ENCODE peak calls at places on chromosomes 3 and 15, in five cellular contexts. E is sigmoid colon, U is heart left ventricle, M is stomach, I is upper lobe of left lung. K is an unnamed sample.

GRCh38 chr15:81843226-81843625 is 202.6 kb downstream of the MEX3B start:
- DNase-seq in U (no peak), E (no peak), M (no peak), I (no peak), K (no peak)

GRCh38 chr3:60809857-60810256 is 441.4 kb downstream of the FHIT start:
- DNase-seq in U (no peak), E (no peak), M (no peak), I (no peak), K (no peak)

GRCh38 chr3:99648091-99648490 is 9.7 kb downstream of the COL8A1 start:
- DNase-seq in M (no peak), E (no peak), U (no peak), I (no peak), K (no peak)

GRCh38 chr3:42851228-42851834 is 24.3 kb downstream of the CYP8B1 start:
- DNase-seq in I (no peak), U (no peak), E (no peak), M (no peak), K (no peak)

GRCh38 chr3:157423337-157423736 is 13.3 kb upstream of the PTX3 start:
- DNase-seq in M (no peak), I (no peak), U (no peak), E (no peak), K (no peak)

GRCh38 chr3:58492385-58492970 is 582 bp downstream of the KCTD6 start:
- DNase-seq in I (no peak), U (no peak), M (no peak), E (no peak), K (no peak)

GRCh38 chr15:33029247-33029646 is 165.3 kb downstream of the FMN1 start:
- DNase-seq in E (no peak), I (no peak), U (no peak), M (no peak), K (no peak)

GRCh38 chr3:12897537-12898289 is 56.3 kb upstream of the RPL32 start:
- DNase-seq in I (no peak), E (no peak), U (no peak), M (no peak), K (no peak)

GRCh38 chr3:173395412-173396181 is 1.9 kb upstream of the NLGN1 start:
- DNase-seq in M (peak; percentile 78), U (peak; percentile 87), I (peak; percentile 95), E (peak; percentile 95), K (no peak)

GRCh38 chr3:46410669-46411068 is 3.6 kb downstream of the CCRL2 start:
- DNase-seq in U (no peak), E (no peak), I (no peak), M (no peak), K (no peak)

GRCh38 chr15:83398591-83398990 is 48.5 kb upstream of the SH3GL3 start:
- DNase-seq in M (no peak), E (no peak), U (no peak), I (no peak), K (no peak)

GRCh38 chr15:34049096-34049495 is 10.1 kb upstream of the AVEN start:
- DNase-seq in E (no peak), U (no peak), I (no peak), M (no peak), K (no peak)

GRCh38 chr3:104596551-104596950 is 770.2 kb upstream of the ALCAM start:
- DNase-seq in M (no peak), I (no peak), E (no peak), U (no peak), K (no peak)

GRCh38 chr15:67108122-67108871 is 42.9 kb downstream of the SMAD3 start:
- DNase-seq in E (no peak), I (no peak), U (no peak), M (no peak), K (no peak)

GRCh38 chr3:194396897-194397756 is 1.9 kb downstream of the GP5 start:
- DNase-seq in E (no peak), I (peak; percentile 88), M (no peak), U (no peak), K (no peak)

GRCh38 chr3:111907151-111907550 is 48.1 kb downstream of the PHLDB2 start:
- DNase-seq in M (no peak), I (no peak), U (no peak), E (no peak), K (no peak)
- TF ChIP-seq POLR2A in M (no peak), I (no peak), U (no peak), E (no peak), K (no peak)

GRCh38 chr15:96311639-96312038 is 18.9 kb upstream of the NR2F2 start:
- DNase-seq in E (no peak), I (no peak), M (no peak), U (no peak), K (no peak)

GRCh38 chr15:96316953-96317629 is 13.4 kb upstream of the NR2F2 start:
- DNase-seq in I (no peak), U (no peak), E (no peak), M (peak; percentile 60), K (no peak)

GRCh38 chr15:96314508-96314907 is 16.0 kb upstream of the NR2F2 start:
- DNase-seq in U (no peak), I (no peak), E (no peak), M (no peak), K (no peak)

GRCh38 chr15:96309143-96309542 is 21.4 kb upstream of the NR2F2 start:
- DNase-seq in M (no peak), I (no peak), U (no peak), E (no peak), K (no peak)

GRCh38 chr15:96312641-96313335 is 17.7 kb upstream of the NR2F2 start:
- DNase-seq in I (no peak), U (no peak), E (no peak), M (no peak), K (no peak)
- H3K27ac ChIP-seq in I (no peak overlapping the region), U (no peak overlapping the region), E (no peak overlapping the region), M (no peak overlapping the region), K (no peak overlapping the region)

GRCh38 chr3:136903899-136904298 is 41.9 kb downstream of the NCK1 start:
- DNase-seq in M (no peak), U (no peak), E (no peak), I (no peak), K (no peak)

GRCh38 chr3:136898954-136899353 is 36.9 kb downstream of the NCK1 start:
- DNase-seq in U (no peak), E (no peak), I (no peak), M (no peak), K (no peak)

GRCh38 chr3:136898549-136898948 is 36.5 kb downstream of the NCK1 start:
- DNase-seq in I (no peak), U (no peak), M (no peak), E (no peak), K (no peak)

GRCh38 chr3:136901391-136901790 is 39.4 kb downstream of the NCK1 start:
- DNase-seq in E (no peak), I (no peak), U (no peak), M (no peak), K (no peak)

GRCh38 chr3:136899622-136900158 is 37.7 kb downstream of the NCK1 start:
- DNase-seq in U (no peak), E (no peak), M (no peak), I (no peak), K (no peak)
- H3K9me3 ChIP-seq in U (peaks cover 10% of the 10 kb centered on the region), E (peaks cover 5% of the 10 kb centered on the region), M (peaks cover 16% of the 10 kb centered on the region), I (peaks cover 6% of the 10 kb centered on the region), K (peaks cover 15% of the 10 kb centered on the region)

GRCh38 chr3:186786810-186787375 is 3.5 kb downstream of the EIF4A2 start:
- DNase-seq in I (no peak), U (no peak), E (no peak), M (no peak), K (no peak)

GRCh38 chr3:186788482-186789370 is 5.3 kb downstream of the EIF4A2 start:
- DNase-seq in M (no peak), U (no peak), E (no peak), I (no peak), K (no peak)

GRCh38 chr3:186789554-186790260 is 6.3 kb downstream of the EIF4A2 start:
- DNase-seq in M (no peak), E (no peak), U (no peak), I (no peak), K (no peak)

GRCh38 chr3:186785517-186786018 is 2.2 kb downstream of the EIF4A2 start:
- DNase-seq in U (no peak), E (no peak), I (no peak), M (no peak), K (no peak)

DNA sequence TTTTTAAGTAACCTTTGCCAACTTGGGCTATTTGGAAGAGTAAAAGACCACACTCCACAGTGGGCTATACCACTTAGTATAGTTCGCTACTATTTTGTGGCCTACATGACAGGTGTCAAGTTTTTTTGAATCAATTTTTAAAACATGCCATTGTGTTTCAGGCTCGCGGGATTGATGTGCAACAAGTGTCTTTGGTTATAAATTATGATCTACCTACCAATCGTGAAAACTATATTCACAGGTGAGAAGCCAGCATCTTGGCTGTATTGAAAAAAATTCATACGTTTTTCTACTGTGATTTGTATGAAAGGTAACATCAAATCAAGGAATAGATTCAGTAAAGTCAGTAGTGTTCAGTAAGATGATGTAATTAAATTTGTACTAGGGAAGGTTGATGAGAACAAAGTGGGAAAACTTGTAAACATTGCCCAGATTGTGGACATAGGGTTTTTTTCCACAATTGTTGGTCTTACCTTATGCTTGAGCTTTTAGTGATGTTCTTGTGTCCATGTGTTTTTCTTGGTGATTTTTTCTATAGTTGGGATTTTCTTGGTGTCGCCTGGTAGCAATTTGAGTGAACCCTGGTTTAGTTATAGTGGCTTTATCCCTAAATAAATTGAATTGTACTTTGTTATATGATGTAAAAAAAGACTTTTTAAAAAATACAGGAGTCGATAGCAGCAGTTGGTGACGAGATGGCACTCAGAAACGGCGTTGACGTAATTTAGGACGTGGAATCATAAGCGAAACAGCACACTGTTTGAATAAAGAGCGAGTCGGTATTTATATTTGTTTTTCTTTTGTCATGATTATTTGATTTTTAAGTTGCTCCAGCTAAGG is 4.5 kb downstream of the EIF4A2 start:
- DNase-seq in E (no peak), M (no peak), U (no peak), I (no peak), K (no peak)
- TF ChIP-seq POLR2A in E (no peak), M (no peak), U (no peak), I (no peak), K (no peak)

K was measured in esophagus squamous epithelium.